ENCODE peak calls at places on chromosomes 1 and 21, in five cellular contexts. F, M, J, K and O are unnamed samples.

GRCh38 chr1:222792744-222793143 is 22.1 kb upstream of the DISP1 start:
- DNase-seq in K (peak; percentile 36), M (peak; percentile 26), F (no peak), J (no peak), O (no peak)

GRCh38 chr21:17119466-17120297 is 393.2 kb upstream of the CXADR start:
- DNase-seq in M (no peak), F (no peak), K (no peak), J (peak; percentile 21), O (no peak)

GRCh38 chr1:19682257-19682656 is 17.6 kb downstream of the HTR6 start:
- DNase-seq in M (peak; percentile 86), J (no peak), K (peak; percentile 74), F (no peak), O (no peak)

GRCh38 chr1:214124281-214124805 is 136.6 kb downstream of the PROX1 start:
- DNase-seq in M (peak; percentile 9), J (no peak), F (no peak), K (no peak), O (no peak)

GRCh38 chr1:99548924-99549605 is 96.8 kb upstream of the PALMD start:
- DNase-seq in F (no peak), M (peak; percentile 43), K (no peak), J (no peak), O (no peak)

GRCh38 chr1:207838156-207839082 is 72.5 kb downstream of the CD34 start:
- DNase-seq in K (no peak), M (no peak), J (no peak), F (no peak), O (no peak)

GRCh38 chr1:207174913-207175312 is 70.9 kb downstream of the C4BPA start:
- DNase-seq in M (no peak), J (no peak), F (no peak), K (peak; percentile 4), O (no peak)

GRCh38 chr1:233327938-233328660 is 575 bp downstream of the MAP3K21 start:
- DNase-seq in M (peak; percentile 9), K (peak; percentile 27), F (peak; percentile 24), J (no peak), O (peak; percentile 50)

GRCh38 chr1:228318823-228319241 is 87.8 kb downstream of the TRIM11 start:
- DNase-seq in F (no peak), K (no peak), J (no peak), M (no peak), O (no peak)

GRCh38 chr1:247487057-247487456 is 29.2 kb upstream of the OR2B11 start:
- DNase-seq in M (peak; percentile 27), J (no peak), F (peak; percentile 23), K (peak; percentile 74), O (peak; percentile 38)

GRCh38 chr1:43766086-43766784 is 58.9 kb downstream of the ST3GAL3 start:
- DNase-seq in M (peak; percentile 38), F (peak; percentile 71), J (no peak), K (no peak), O (peak; percentile 68)

GRCh38 chr1:26986658-26987057 is 6.8 kb upstream of the TRNP1 start:
- DNase-seq in F (no peak), M (no peak), J (no peak), K (no peak), O (no peak)

GRCh38 chr1:221418346-221418745 is 323.5 kb downstream of the DUSP10 start:
- DNase-seq in J (no peak), K (no peak), M (peak; percentile 9), F (no peak), O (no peak)

GRCh38 chr1:30635386-30635975 is 87.9 kb downstream of the MATN1 start:
- DNase-seq in F (no peak), K (no peak), M (no peak), J (no peak), O (no peak)

GRCh38 chr1:202243006-202243405 is 49.4 kb downstream of the LGR6 start:
- DNase-seq in M (no peak), K (no peak), J (no peak), F (no peak), O (peak; percentile 14)

GRCh38 chr1:46991083-46991923 is 32.2 kb upstream of the CYP4X1 start:
- DNase-seq in J (no peak), M (no peak), F (peak; percentile 36), K (peak; percentile 49), O (peak; percentile 62)

GRCh38 chr1:1399870-1400575 is 888 bp upstream of the CCNL2 start:
- DNase-seq in K (no peak), F (no peak), J (no peak), M (peak; percentile 40), O (no peak)

GRCh38 chr1:31934251-31934650 is 3.9 kb downstream of the PTP4A2 start:
- DNase-seq in J (no peak), M (no peak), F (no peak), K (no peak), O (no peak)

GRCh38 chr1:197331565-197331964 is 63.5 kb downstream of the CRB1 start:
- DNase-seq in M (no peak), F (no peak), K (no peak), J (no peak), O (no peak)

GRCh38 chr1:224541072-224541790 is 74.9 kb upstream of the CNIH3 start:
- DNase-seq in J (no peak), K (no peak), F (no peak), M (no peak), O (no peak)

GRCh38 chr1:65440322-65440864 is 19.9 kb downstream of the LEPR start:
- DNase-seq in F (no peak), J (no peak), M (no peak), K (peak; percentile 50), O (no peak)

GRCh38 chr1:222757673-222758268 is 20.8 kb downstream of the FAM177B start:
- DNase-seq in K (no peak), F (no peak), J (no peak), M (no peak), O (no peak)

GRCh38 chr1:15687446-15687845 is 3.3 kb downstream of the PLEKHM2 start:
- DNase-seq in K (no peak), F (no peak), M (no peak), J (no peak), O (no peak)

GRCh38 chr1:19785660-19786059 is 14.1 kb downstream of the TMCO4 start:
- DNase-seq in M (no peak), K (peak; percentile 50), F (no peak), J (no peak), O (no peak)

DNA sequence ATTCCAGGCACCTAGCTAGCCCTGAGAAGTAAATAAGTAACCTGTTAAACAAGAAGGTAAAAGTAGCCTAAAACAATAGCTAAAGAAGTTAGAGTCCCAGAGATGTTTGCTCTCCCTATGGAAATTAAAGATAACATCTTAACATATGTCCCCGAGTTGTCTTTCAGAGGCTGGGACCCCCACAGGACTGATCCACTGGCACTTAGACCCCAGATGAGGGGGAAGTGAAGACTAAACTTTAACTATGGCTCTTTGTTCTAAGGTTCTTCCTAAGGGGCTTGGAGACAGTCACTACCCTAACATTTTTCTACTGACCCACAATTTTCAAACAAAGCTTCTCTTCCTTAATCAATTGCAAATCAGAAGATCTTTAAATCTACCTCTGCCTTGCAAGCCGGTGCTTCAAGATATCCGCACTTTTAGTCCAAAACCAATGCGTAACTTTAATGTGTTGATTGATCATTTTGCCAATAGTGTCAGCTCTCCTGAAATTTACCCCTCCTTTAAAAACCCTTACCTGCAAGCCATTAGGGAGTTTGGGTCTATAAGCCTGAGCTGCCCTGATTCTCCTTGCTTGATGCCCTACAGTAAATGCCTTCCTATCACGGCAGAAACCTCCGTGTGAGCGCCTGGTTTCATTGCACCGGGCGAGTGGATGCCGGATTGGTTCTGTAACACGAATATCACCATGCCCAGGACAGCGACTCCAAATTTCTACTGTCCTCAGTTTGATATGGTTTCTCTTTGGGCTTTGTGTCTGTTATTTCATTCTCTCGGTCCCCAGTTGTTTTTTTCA is 404.4 kb downstream of the SIPA1L2 start:
- DNase-seq in M (no peak), J (no peak), K (no peak), F (no peak), O (peak; percentile 38)
- H2BK12ac ChIP-seq in M (no peak overlapping the region), J (no peak overlapping the region), K (no peak overlapping the region), F (no peak overlapping the region), O (no peak overlapping the region)

DNA sequence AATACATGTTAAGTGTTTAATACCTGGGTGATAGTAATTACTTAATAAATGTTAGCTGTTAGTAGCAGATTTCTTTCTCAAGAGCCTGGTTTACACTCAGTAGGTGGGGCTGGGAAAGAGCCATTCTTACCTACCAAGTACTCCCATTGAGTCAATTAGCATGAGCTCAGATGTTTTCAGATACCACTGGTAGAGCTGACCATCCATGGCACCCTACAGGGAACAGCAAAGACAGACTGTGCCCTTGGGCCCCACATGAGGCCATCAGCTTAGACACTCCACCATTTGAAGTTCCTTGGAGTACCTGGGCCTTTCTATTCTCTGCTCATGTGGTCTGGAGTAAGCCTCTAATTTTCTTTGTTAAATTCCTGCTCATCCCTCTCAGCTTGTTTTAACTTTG is 179.3 kb downstream of the CACNA1E start:
- DNase-seq in M (no peak), K (no peak), J (no peak), F (no peak), O (no peak)
- H2BK12ac ChIP-seq in M (no peak overlapping the region), K (no peak overlapping the region), J (no peak overlapping the region), F (no peak overlapping the region), O (no peak overlapping the region)

GRCh38 chr21:45872471-45872870 is 109.1 kb upstream of the COL6A1 start:
- DNase-seq in J (no peak), K (no peak), M (no peak), F (no peak), O (no peak)

GRCh38 chr21:45872902-45873301 is 108.7 kb upstream of the COL6A1 start:
- DNase-seq in K (no peak), F (no peak), J (no peak), M (no peak), O (no peak)

GRCh38 chr21:45873418-45873817 is 108.2 kb upstream of the COL6A1 start:
- DNase-seq in K (no peak), F (no peak), J (no peak), M (no peak), O (no peak)

GRCh38 chr21:45874716-45875415 is 106.7 kb upstream of the COL6A1 start:
- DNase-seq in M (peak; percentile 98), F (no peak), J (no peak), K (peak; percentile 33), O (no peak)

GRCh38 chr21:45873866-45874265 is 107.7 kb upstream of the COL6A1 start:
- DNase-seq in J (no peak), M (no peak), K (no peak), F (no peak), O (no peak)
- H2BK12ac ChIP-seq in J (no peak overlapping the region), M (peak overlapping the region; percentile 83), K (no peak overlapping the region), F (no peak overlapping the region), O (no peak overlapping the region)

GRCh38 chr21:23876925-23877558 is 1730.2 kb downstream of the MRPL39 start:
- DNase-seq in F (no peak), J (no peak), M (no peak), K (peak; percentile 21), O (no peak)
- H2BK12ac ChIP-seq in F (no peak overlapping the region), J (no peak overlapping the region), M (no peak overlapping the region), K (no peak overlapping the region), O (no peak overlapping the region)

DNA sequence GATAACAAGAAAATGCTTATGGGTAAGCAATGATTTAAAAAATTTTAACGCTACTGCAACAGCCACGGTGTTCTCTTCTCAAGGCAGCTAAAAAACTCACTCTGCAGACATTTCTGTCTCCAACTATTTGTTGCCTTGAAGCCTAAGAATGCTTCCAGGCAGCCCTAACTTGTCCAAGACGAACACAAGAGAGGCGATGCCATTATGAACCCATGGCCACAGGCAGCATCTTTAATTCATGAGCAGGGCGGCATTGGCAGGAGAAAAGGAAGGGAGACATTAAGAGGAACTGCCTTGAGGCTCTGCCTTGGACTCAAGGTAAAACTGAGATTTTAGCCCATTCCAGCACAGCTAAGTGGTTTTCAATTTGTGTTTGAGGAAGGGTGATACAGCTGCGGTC is 67.5 kb downstream of the KCND3 start:
- DNase-seq in F (no peak), J (no peak), M (no peak), K (no peak), O (no peak)
- H2BK12ac ChIP-seq in F (no peak overlapping the region), J (no peak overlapping the region), M (no peak overlapping the region), K (no peak overlapping the region), O (no peak overlapping the region)